ENCODE peak calls at places on chromosomes 1 and 21, in six cellular contexts. L, Y, W, M, N and I are unnamed samples.

GRCh38 chr1:86154581-86155060 is 2.0 kb downstream of the COL24A1 start:
- DNase-seq in M (peak), Y (no peak), N (no peak), L (no peak), W (peak), I (peak)

GRCh38 chr1:159786966-159787365 is 6.2 kb downstream of the DUSP23 start:
- DNase-seq in Y (no peak), M (no peak), N (peak), W (peak), L (no peak), I (no peak)

GRCh38 chr1:206891412-206891811 is 5.8 kb upstream of the IL24 start:
- DNase-seq in N (no peak), L (no peak), W (no peak), M (no peak), Y (no peak), I (peak)

GRCh38 chr1:78092686-78093085 is 46.9 kb downstream of the GIPC2 start:
- DNase-seq in W (peak), N (no peak), Y (no peak), M (no peak), L (no peak), I (no peak)

GRCh38 chr1:174995916-174996315 is 3.8 kb upstream of the CACYBP start:
- DNase-seq in Y (peak), W (peak), N (no peak), L (no peak), M (no peak), I (peak)

GRCh38 chr1:50667710-50668356 is 244.6 kb upstream of the DMRTA2 start:
- DNase-seq in M (no peak), W (no peak), L (no peak), Y (peak), N (no peak), I (no peak)

GRCh38 chr1:17193222-17194132 is 11.5 kb upstream of the PADI1 start:
- DNase-seq in Y (no peak), M (no peak), W (no peak), N (peak), L (no peak), I (no peak)

GRCh38 chr1:64542118-64542517 is 72.2 kb downstream of the CACHD1 start:
- DNase-seq in Y (no peak), L (no peak), W (no peak), M (no peak), N (no peak), I (no peak)

GRCh38 chr1:233480198-233480597 is 133.7 kb upstream of the KCNK1 start:
- DNase-seq in L (no peak), W (no peak), N (no peak), Y (no peak), M (no peak), I (no peak)

GRCh38 chr1:22286491-22286890 is 143.6 kb upstream of the WNT4 start:
- DNase-seq in L (no peak), W (no peak), N (peak), Y (no peak), M (no peak), I (no peak)
- TF ChIP-seq CTCF in L (no peak), W (peak), N (no peak), Y (no peak), M (no peak), I (no peak)

GRCh38 chr1:4055677-4055967 is 155.6 kb upstream of the C1orf174 start:
- DNase-seq in W (no peak), Y (no peak), N (no peak), M (no peak), L (no peak), I (no peak)

GRCh38 chr1:4057603-4058002 is 157.5 kb upstream of the C1orf174 start:
- DNase-seq in L (no peak), Y (no peak), N (no peak), W (no peak), M (no peak), I (no peak)

GRCh38 chr1:4054957-4055676 is 155.0 kb upstream of the C1orf174 start:
- DNase-seq in Y (no peak), N (no peak), L (no peak), W (no peak), M (no peak), I (no peak)

GRCh38 chr1:4056989-4057388 is 156.9 kb upstream of the C1orf174 start:
- DNase-seq in W (no peak), Y (no peak), L (no peak), M (no peak), N (no peak), I (no peak)

DNA sequence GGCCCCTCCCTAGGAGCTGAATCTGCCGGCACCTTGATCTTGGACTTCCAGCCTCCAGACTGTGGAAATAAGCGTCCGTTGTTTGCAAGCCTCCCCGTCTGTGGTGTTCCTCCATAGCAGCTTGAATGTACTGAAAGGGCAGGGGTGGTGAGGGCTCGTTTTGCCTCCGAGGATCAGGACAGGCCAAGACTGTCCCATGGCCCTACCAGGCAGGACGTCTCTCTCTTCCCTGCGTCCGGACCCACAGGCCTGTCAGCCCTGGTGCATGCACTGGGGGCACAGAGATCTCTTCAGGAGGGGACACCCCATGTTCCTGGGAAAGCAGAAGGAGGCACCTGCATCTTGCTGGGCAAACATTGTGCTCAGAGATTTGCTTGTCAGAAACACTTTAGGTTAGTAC is 156.3 kb upstream of the C1orf174 start:
- DNase-seq in W (no peak), Y (no peak), N (no peak), L (no peak), M (no peak), I (no peak)
- TF ChIP-seq CTCF in W (no peak), Y (no peak), N (no peak), L (no peak), M (no peak), I (no peak)

DNA sequence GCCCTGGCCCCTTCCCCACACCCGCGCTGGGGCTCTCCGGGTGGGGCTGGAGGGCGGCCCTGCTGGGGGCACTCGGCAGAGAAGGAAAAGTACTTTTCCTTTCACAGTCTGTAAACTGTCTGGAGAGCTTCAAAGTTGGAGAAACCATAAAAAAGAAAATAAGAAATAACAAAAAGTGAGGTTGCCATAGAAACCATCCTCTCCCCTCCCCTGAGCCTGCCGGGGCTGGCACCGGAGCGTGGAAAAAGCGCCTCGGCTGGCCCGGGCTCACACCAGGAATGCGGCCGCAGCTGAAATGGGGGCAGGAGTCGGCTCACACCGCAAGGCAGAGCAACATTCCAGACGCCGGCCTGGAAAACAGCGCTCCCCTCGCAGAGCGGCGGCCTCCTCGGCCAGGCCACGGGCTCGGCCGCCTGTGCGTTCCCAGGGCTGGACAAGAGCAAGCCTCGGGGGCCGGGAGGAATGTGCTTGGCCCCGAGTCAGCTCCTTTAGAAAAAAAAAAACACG is 69.2 kb downstream of the MORN1 start:
- DNase-seq in N (no peak), W (peak), Y (peak), L (no peak), M (peak), I (peak)
- TF ChIP-seq CTCF in N (no peak), W (peak), Y (peak), L (no peak), M (peak), I (peak)

GRCh38 chr1:163069142-163069541 is at the start of gene RGS4:
- DNase-seq in M (peak), Y (peak), W (peak), L (no peak), N (peak), I (peak)
- TF ChIP-seq CTCF in M (peak), Y (peak), W (peak), L (no peak), N (peak), I (peak)

GRCh38 chr21:42075686-42076471 is 4.8 kb downstream of the UMODL1 start:
- DNase-seq in W (no peak), L (no peak), Y (no peak), M (no peak), N (no peak), I (no peak)
- TF ChIP-seq CTCF in W (no peak), L (no peak), Y (no peak), M (no peak), N (no peak), I (no peak)

GRCh38 chr1:14605945-14606344 is 7.5 kb downstream of the KAZN start:
- DNase-seq in Y (no peak), L (no peak), W (no peak), M (no peak), N (no peak), I (no peak)

GRCh38 chr1:14606632-14607031 is 8.1 kb downstream of the KAZN start:
- DNase-seq in M (no peak), N (no peak), W (no peak), Y (no peak), L (no peak), I (no peak)

GRCh38 chr1:14607295-14607694 is 8.8 kb downstream of the KAZN start:
- DNase-seq in W (no peak), M (no peak), L (no peak), N (no peak), Y (no peak), I (no peak)

GRCh38 chr1:14611792-14612191 is 13.3 kb downstream of the KAZN start:
- DNase-seq in M (no peak), L (no peak), Y (no peak), W (no peak), N (no peak), I (no peak)

DNA sequence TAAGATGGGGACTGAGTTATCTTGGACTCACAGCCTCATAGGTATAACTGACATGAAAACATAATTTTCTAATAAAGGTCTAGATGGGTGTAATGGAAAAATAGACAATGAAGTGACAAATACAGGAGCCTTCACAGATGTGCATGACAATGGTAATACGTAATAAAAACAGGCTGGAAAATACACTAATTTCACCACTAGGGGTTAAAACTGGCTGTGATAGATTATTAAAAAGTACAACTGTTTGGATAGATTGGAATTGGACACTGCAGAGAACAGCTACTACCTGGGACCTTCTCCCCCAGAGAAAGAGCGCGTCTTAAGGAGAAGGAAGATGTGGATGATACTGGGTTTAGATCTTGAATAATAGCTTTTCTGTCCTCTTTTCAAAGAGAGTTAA is 9.8 kb downstream of the KAZN start:
- DNase-seq in Y (no peak), M (no peak), W (no peak), L (no peak), N (no peak), I (no peak)
- TF ChIP-seq CTCF in Y (no peak), M (no peak), W (peak), L (no peak), N (no peak), I (no peak)

GRCh38 chr1:32406629-32407111 is 12.4 kb upstream of the BSDC1 start:
- DNase-seq in Y (no peak), L (no peak), N (no peak), W (no peak), M (no peak), I (no peak)

GRCh38 chr1:32404956-32405355 is 10.7 kb upstream of the BSDC1 start:
- DNase-seq in M (no peak), N (no peak), L (no peak), Y (no peak), W (no peak), I (peak)

GRCh38 chr1:32400876-32401631 is 6.8 kb upstream of the BSDC1 start:
- DNase-seq in W (peak), N (peak), Y (peak), L (peak), M (peak), I (peak)

GRCh38 chr1:32411261-32411660 is 17.0 kb upstream of the BSDC1 start:
- DNase-seq in N (no peak), L (no peak), Y (no peak), M (no peak), W (no peak), I (no peak)

DNA sequence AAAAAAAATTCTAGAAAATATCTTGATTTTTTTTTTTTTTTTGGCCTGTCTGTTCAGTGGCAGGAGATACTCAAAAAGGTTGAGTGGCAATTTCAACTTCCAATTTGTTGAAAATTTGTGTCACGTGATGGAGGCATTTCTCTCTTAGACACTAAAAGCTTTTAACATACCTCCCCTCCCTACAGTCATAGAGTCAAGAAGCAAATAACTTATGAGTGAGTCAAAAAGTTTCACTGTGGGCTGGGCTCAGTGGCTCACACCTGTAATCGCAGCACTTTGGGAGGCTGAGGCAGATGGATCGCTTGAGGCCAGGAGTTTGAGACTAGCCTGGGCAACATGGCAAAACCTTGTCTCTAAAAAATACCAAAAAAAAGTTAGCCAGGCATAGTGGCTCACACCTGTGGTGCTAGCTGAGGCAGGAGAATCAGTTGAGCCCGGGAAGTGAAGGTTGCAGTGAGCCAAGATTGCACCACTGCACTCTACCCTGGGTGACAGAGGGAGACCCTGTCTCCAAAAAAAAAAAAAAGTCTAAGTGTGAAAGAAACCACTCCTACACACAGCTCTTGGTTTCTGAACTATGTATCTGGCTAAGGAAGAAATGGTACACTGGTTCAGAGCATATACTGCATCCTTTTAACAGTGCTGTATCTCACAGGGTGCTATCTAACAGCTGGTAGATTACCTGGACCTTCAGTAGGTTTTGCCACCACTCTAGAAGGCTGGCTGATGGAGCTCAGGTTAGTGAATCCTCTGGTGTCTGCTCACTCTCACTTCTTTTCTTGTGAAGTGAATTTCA is 11.6 kb upstream of the BSDC1 start:
- DNase-seq in W (no peak), L (no peak), M (no peak), N (no peak), Y (no peak), I (no peak)
- TF ChIP-seq CTCF in W (no peak), L (no peak), M (no peak), N (no peak), Y (no peak), I (no peak)

GRCh38 chr21:41658321-41658720 is 108.5 kb downstream of the RIPK4 start:
- DNase-seq in W (no peak), Y (no peak), N (no peak), M (no peak), L (no peak), I (no peak)

GRCh38 chr21:41662761-41663160 is 104.1 kb downstream of the RIPK4 start:
- DNase-seq in N (no peak), W (no peak), Y (no peak), L (no peak), M (no peak), I (no peak)

GRCh38 chr21:41662161-41662560 is 104.7 kb downstream of the RIPK4 start:
- DNase-seq in M (no peak), W (no peak), L (no peak), Y (no peak), N (no peak), I (no peak)

GRCh38 chr21:41660748-41661147 is 106.1 kb downstream of the RIPK4 start:
- DNase-seq in L (no peak), W (no peak), Y (no peak), N (no peak), M (no peak), I (no peak)

GRCh38 chr21:41659791-41660560 is 106.9 kb downstream of the RIPK4 start:
- DNase-seq in Y (peak), L (no peak), N (no peak), W (no peak), M (no peak), I (no peak)
- TF ChIP-seq CTCF in Y (peak), L (no peak), N (no peak), W (peak), M (no peak), I (no peak)

DNA sequence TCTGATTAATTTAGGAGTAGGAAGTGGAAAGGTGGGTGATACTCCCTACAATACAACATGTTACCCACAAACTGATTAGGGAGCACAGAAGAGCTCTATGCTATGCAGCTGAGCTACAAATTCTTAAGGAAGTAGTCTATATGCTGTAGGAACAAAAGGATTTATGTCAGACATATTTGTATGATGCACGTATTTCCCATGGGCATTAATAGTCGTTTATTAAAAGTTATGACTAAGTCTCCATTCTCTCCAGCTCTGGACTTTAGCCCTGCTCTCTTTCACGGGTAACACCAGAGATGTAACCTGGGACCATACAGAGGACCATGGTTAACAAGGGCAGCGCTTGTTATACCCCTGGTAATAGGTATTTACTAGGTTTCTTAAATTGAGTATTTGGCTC is 168.2 kb upstream of the C1orf105 start:
- DNase-seq in M (no peak), Y (no peak), N (no peak), L (no peak), W (no peak), I (no peak)
- TF ChIP-seq CTCF in M (no peak), Y (no peak), N (no peak), L (no peak), W (no peak), I (no peak)